ENCODE peak calls at places on chromosomes 11 and 22, in five cellular contexts. U is adrenal gland; D is CD4-positive, CD25-positive, alpha-beta regulatory T cell; Y is heart right ventricle; I is right cardiac atrium. L is an unnamed sample.

GRCh38 chr22:22842085-22842484 is 45.5 kb upstream of the IGLL5 start:
- DNase-seq in I (no peak), U (no peak), D (no peak), Y (no peak), L (no peak)

GRCh38 chr11:19579957-19580356 is 132.7 kb upstream of the NAV2 start:
- DNase-seq in I (peak; percentile 54), Y (no peak), D (no peak), U (no peak), L (no peak)

GRCh38 chr11:12235549-12235944 is 125.2 kb downstream of the MICAL2 start:
- DNase-seq in Y (no peak), U (no peak), D (no peak), I (no peak), L (no peak)

GRCh38 chr11:17683378-17684161 is 35.8 kb upstream of the MYOD1 start:
- DNase-seq in D (no peak), I (no peak), Y (no peak), U (no peak), L (peak; percentile 29)

GRCh38 chr11:33461319-33461718 is 204.1 kb downstream of the HIPK3 start:
- DNase-seq in U (no peak), Y (no peak), I (no peak), D (no peak), L (no peak)

GRCh38 chr11:123567466-123567865 is 87.0 kb downstream of the SCN3B start:
- DNase-seq in D (no peak), U (no peak), I (no peak), Y (no peak), L (no peak)

GRCh38 chr11:83194284-83195175 is 1.0 kb downstream of the ANKRD42 start:
- DNase-seq in U (peak; percentile 58), D (peak; percentile 68), I (peak; percentile 87), Y (peak; percentile 61), L (peak; percentile 68)

GRCh38 chr11:134250675-134251074 is 2.5 kb downstream of the THYN1 start:
- DNase-seq in Y (no peak), U (no peak), I (no peak), D (no peak), L (no peak)

GRCh38 chr11:131899954-131900580 is 529.7 kb downstream of the NTM start:
- DNase-seq in U (no peak), I (peak; percentile 83), D (no peak), Y (no peak), L (no peak)

GRCh38 chr11:1619449-1619848 is 2.5 kb downstream of the KRTAP5-4 start:
- DNase-seq in I (no peak), Y (no peak), U (no peak), D (peak; percentile 9), L (no peak)

GRCh38 chr22:38704568-38705234 is 1.0 kb upstream of the GTPBP1 start:
- DNase-seq in Y (no peak), U (no peak), D (no peak), I (no peak), L (peak; percentile 21)

GRCh38 chr11:70510571-70510970 is 112.2 kb downstream of the CTTN start:
- DNase-seq in Y (no peak), I (peak; percentile 13), D (no peak), U (no peak), L (no peak)

GRCh38 chr22:41915783-41916493 is 1.1 kb upstream of the SHISA8 start:
- DNase-seq in Y (no peak), I (no peak), D (no peak), U (no peak), L (no peak)

GRCh38 chr11:93510196-93510898 is 32.8 kb downstream of the SMCO4 start:
- DNase-seq in Y (no peak), I (no peak), U (peak; percentile 56), D (no peak), L (no peak)

GRCh38 chr11:123590296-123590912 is 64.0 kb downstream of the SCN3B start:
- DNase-seq in U (peak; percentile 86), D (no peak), I (no peak), Y (no peak), L (peak; percentile 99)

GRCh38 chr22:39631381-39631780 is 60.8 kb downstream of the CACNA1I start:
- DNase-seq in U (no peak), Y (no peak), D (no peak), I (no peak), L (no peak)

GRCh38 chr22:36027960-36028645 is 521 bp downstream of the RBFOX2 start:
- DNase-seq in Y (no peak), U (no peak), I (no peak), D (no peak), L (peak; percentile 52)

GRCh38 chr22:46619240-46619829 is 851 bp upstream of the GRAMD4 start:
- DNase-seq in Y (peak; percentile 22), U (no peak), I (no peak), D (no peak), L (no peak)

GRCh38 chr22:46620588-46621242 is 529 bp downstream of the GRAMD4 start:
- DNase-seq in D (no peak), U (no peak), Y (no peak), I (peak; percentile 65), L (no peak)

GRCh38 chr22:46619830-46620501 is at the start of gene GRAMD4:
- DNase-seq in D (no peak), I (peak; percentile 91), U (no peak), Y (peak; percentile 72), L (no peak)

GRCh38 chr22:46625113-46625842 is 5.1 kb downstream of the GRAMD4 start:
- DNase-seq in D (no peak), I (no peak), Y (peak; percentile 10), U (no peak), L (no peak)

DNA sequence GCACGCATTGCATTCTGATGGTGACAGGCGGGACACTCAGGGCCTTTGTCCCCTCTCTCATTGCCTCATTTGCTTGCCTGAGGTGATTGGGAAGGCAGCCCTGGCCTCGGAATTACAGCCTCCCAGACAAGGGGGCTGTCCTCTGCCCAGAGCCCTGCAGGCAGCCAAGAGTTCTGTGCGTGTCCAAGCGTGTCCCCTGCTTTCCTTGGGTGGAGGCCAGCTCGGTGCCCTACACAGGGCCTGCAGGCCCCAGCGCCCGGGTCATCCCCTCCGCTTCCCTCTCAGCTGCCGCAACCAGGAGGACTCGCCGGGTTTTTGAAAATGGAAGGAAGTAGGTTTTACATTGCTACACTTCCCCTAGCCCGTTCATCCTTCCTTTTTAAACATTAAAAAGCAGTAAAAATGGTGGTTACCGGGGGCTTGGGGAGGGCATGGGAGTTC is 1.9 kb downstream of the GRAMD4 start:
- DNase-seq in I (peak; percentile 90), Y (peak; percentile 83), D (no peak), U (no peak), L (no peak)
- H3K4me1 ChIP-seq in I (peaks cover 28% of the 10 kb centered on the region), Y (peaks cover 74% of the 10 kb centered on the region), D (no peaks in the 10 kb centered on the region), U (peaks cover 24% of the 10 kb centered on the region), L (peaks cover 2% of the 10 kb centered on the region)

GRCh38 chr11:66157182-66157864 is 87.3 kb downstream of the PACS1 start:
- DNase-seq in I (no peak), D (no peak), Y (no peak), U (no peak), L (no peak)

GRCh38 chr11:66155387-66156073 is 85.5 kb downstream of the PACS1 start:
- DNase-seq in Y (no peak), U (no peak), D (no peak), I (no peak), L (no peak)

GRCh38 chr11:66159585-66159984 is 89.5 kb downstream of the PACS1 start:
- DNase-seq in D (no peak), Y (no peak), I (no peak), U (no peak), L (no peak)

GRCh38 chr11:66160709-66161108 is 90.6 kb downstream of the PACS1 start:
- DNase-seq in U (no peak), I (no peak), D (no peak), Y (no peak), L (no peak)

DNA sequence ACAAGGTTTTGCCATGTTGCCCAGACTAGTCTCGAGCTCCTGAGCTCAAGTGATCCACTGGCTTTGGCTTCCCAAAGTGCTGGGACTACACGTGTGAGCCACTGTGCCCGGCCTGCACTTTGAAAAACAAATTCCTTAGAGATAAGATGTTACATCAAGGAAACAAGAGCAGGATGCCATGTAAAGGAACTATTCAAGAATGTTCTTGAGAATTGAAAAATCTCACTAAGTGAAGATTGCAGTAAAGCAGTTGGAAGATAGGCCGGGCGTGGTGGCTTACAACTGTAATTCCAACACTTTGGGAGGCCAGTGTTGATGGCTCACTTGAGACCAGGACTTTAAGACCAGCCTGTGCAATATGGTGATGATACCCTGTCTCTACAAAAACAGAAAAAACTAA is 88.1 kb downstream of the PACS1 start:
- DNase-seq in D (no peak), Y (no peak), I (no peak), U (no peak), L (no peak)
- H3K4me1 ChIP-seq in D (peaks cover 7% of the 10 kb centered on the region), Y (no peaks in the 10 kb centered on the region), I (peaks cover 4% of the 10 kb centered on the region), U (no peaks in the 10 kb centered on the region), L (peaks cover 4% of the 10 kb centered on the region)

GRCh38 chr11:9756878-9757277 is 93.0 kb downstream of the SWAP70 start:
- DNase-seq in D (no peak), I (peak; percentile 43), U (no peak), Y (no peak), L (no peak)
- H3K4me1 ChIP-seq in D (peaks cover 23% of the 10 kb centered on the region), I (peaks cover 9% of the 10 kb centered on the region), U (peaks cover 23% of the 10 kb centered on the region), Y (peaks cover 63% of the 10 kb centered on the region), L (no peaks in the 10 kb centered on the region)

GRCh38 chr22:44668190-44668885 is 33.7 kb upstream of the PRR5 start:
- DNase-seq in Y (peak; percentile 37), D (peak; percentile 67), U (no peak), I (peak; percentile 84), L (no peak)
- H3K4me1 ChIP-seq in Y (peaks cover 42% of the 10 kb centered on the region), D (peaks cover 79% of the 10 kb centered on the region), U (peaks cover 19% of the 10 kb centered on the region), I (peaks cover 7% of the 10 kb centered on the region), L (no peaks in the 10 kb centered on the region)

L was measured in small intestine.